ENCODE peak calls at places on chromosomes 13 and 19, in seven cellular contexts. Z is HCT116, U is esophagus squamous epithelium, P is IMR-90, I is A549, B is transverse colon, Y is K562. K is an unnamed sample.

GRCh38 chr13:19781526-19781925 is 1.2 kb downstream of the PSPC1 start:
- DNase-seq in Z (no peak), U (no peak), P (no peak), I (peak), B (no peak), Y (no peak), K (peak)

GRCh38 chr13:52809310-52809769 is 39.1 kb downstream of the PCDH8 start:
- DNase-seq in Z (peak), U (no peak), P (peak), I (peak), B (peak), Y (peak), K (peak)

GRCh38 chr13:98842074-98842473 is 89.6 kb upstream of the SLC15A1 start:
- DNase-seq in Z (no peak), U (no peak), P (no peak), I (no peak), B (no peak), Y (no peak), K (no peak)

GRCh38 chr13:75139291-75139690 is 342.7 kb downstream of the TBC1D4 start:
- DNase-seq in Z (no peak), U (no peak), P (peak), I (no peak), B (no peak), Y (no peak), K (no peak)

GRCh38 chr19:19847781-19848180 is 17.9 kb upstream of the ZNF253 start:
- DNase-seq in Z (no peak), U (no peak), P (no peak), I (no peak), B (no peak), Y (no peak), K (no peak)

GRCh38 chr19:12777217-12778019 is 2.1 kb upstream of the HOOK2 start:
- DNase-seq in Z (no peak), U (no peak), P (peak), I (peak), B (peak), Y (peak), K (peak)

GRCh38 chr19:13002389-13002898 is 7.2 kb downstream of the NFIX start:
- DNase-seq in Z (no peak), U (no peak), P (no peak), I (no peak), B (no peak), Y (no peak), K (no peak)

GRCh38 chr13:95156208-95156607 is 145.0 kb downstream of the ABCC4 start:
- DNase-seq in Z (no peak), U (no peak), P (peak), I (peak), B (no peak), Y (no peak), K (peak)

GRCh38 chr13:99057310-99057975 is 79.6 kb upstream of the DOCK9 start:
- DNase-seq in Z (no peak), U (no peak), P (peak), I (peak), B (no peak), Y (no peak), K (peak)

GRCh38 chr13:89465366-89465765 is 1794.2 kb downstream of the SLITRK5 start:
- DNase-seq in Z (peak), U (no peak), P (no peak), I (no peak), B (no peak), Y (no peak), K (no peak)

GRCh38 chr13:98937911-98938381 is 39.9 kb downstream of the DOCK9 start:
- DNase-seq in Z (no peak), U (no peak), P (peak), I (no peak), B (no peak), Y (no peak), K (no peak)

GRCh38 chr19:17910776-17911360 is 21.9 kb upstream of the CCDC124 start:
- DNase-seq in Z (no peak), U (no peak), P (no peak), I (no peak), B (no peak), Y (no peak), K (peak)

GRCh38 chr13:106133025-106133424 is 402.4 kb downstream of the EFNB2 start:
- DNase-seq in Z (no peak), U (no peak), P (peak), I (no peak), B (no peak), Y (no peak), K (no peak)

GRCh38 chr19:47273313-47274070 is 1.2 kb upstream of the INAFM1 start:
- DNase-seq in Z (peak), U (peak), P (peak), I (peak), B (peak), Y (peak), K (peak)

GRCh38 chr19:29858000-29858596 is 46.3 kb downstream of the CCNE1 start:
- DNase-seq in Z (no peak), U (no peak), P (no peak), I (peak), B (peak), Y (peak), K (peak)

GRCh38 chr19:35269425-35270117 is 809 bp downstream of the USF2 start:
- DNase-seq in Z (peak), U (no peak), P (peak), I (peak), B (peak), Y (peak), K (peak)
- TF ChIP-seq POLR2A in Z (no peak), U (no peak), P (no peak), I (no peak), B (peak), Y (peak), K (no peak)

DNA sequence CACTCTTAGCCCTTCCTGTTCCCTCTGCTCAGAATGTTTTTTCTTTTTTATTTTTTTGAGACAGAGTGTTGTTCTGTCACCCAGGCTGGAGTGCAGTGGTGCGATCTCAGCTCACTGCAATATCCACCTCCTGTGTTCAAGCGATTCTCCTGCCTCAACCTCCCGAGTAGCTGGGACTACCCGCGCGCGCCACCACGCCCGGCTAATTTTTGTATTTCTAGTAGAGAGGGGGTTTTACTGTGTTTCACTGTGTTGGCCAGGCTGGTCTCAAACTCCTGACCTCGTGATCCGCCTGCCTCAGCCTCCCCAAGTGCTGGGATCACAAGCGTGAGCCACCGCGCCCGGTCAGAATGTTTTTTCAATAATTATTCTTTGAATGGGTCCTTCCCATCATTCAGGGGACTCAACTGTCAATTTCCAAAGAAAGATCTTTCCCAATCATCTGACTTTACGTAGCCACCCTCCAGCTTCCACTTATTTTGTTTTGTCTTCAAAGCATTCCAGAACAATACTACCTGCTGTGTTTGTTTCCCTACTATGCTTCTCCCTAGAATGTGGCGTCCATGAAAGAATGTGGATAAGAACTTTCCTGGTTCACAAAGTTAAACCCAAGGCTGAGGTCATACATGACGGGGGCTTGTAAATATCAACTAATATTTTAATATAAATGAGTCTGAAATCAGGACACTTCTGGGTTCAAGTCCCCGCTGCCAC is 1.2 kb downstream of the NDUFA7 start:
- DNase-seq in Z (no peak), U (no peak), P (no peak), I (no peak), B (no peak), Y (no peak), K (no peak)
- H3K4me3 ChIP-seq in Z (peak), U (peak), P (peak), I (peak), B (peak), Y (peak), K (peak)

DNA sequence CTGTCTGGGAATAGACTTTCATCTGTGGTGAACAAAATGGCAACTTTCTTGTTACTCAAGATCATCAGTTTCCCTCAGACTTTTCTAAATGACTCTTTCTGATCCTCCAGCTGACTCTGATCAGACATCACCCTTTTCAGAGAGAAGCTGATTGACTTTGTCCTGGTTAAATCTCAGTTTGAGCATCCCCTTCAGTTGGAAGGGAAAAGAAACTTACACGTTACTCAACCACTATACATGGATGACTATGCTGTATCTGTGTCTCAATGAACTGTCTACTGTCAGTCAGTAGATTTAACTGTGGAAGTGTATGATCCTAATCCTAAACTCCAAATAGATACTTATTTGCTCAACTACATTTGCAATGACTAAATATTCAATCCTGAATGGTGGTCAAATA is 118.5 kb downstream of the NALCN start:
- DNase-seq in Z (no peak), U (no peak), P (no peak), I (no peak), B (no peak), Y (no peak), K (no peak)
- TF ChIP-seq POLR2A in Z (no peak), U (no peak), P (no peak), I (no peak), B (no peak), Y (no peak), K (no peak)

DNA sequence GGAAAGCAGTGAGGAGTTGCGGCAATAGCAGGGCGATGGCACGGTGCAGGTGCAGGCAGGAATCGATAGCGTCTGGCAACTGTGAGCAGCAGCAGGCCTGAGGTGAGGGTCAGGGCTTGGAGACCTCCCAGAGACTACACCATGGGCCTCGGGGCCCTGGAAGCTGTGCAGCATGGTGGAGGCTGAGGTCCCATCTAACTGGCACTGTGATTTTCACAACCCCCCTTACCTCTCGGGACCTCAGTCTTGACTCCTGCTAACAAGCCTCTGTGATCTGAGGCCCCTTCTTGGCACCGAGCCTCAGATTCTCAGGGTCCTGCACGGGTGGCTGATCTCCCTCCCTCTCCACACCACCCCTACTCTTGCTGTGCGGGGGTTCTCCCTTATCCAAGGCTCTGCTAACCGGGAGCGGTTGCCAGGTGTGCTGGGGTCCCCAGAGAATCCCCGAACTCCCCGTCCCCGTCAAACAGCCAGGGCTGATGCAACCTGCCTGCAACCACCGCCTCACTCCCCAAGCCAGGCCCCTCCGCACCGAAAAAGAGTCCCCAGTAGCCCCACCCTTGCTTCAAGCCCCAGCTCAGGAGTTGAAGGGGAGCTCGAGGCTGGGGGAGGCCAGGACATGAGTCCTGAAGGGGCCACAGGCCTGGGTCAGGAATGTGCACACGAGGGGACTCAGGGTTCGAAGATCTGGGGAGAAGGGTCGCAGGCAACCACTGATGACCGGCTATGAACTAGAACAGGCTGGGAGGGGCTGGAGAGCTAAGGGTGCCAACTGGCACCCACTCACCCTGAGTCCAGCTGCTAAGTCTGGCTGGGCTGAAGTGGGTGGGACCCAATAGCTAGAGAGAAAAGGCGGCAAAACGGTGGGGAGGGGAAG is 4.8 kb upstream of the ATF5 start:
- DNase-seq in Z (no peak), U (no peak), P (no peak), I (no peak), B (peak), Y (peak), K (no peak)
- H3K4me3 ChIP-seq in Z (no peak), U (no peak), P (no peak), I (no peak), B (no peak), Y (no peak), K (no peak)

GRCh38 chr19:45584332-45585157 is at the start of gene OPA3:
- DNase-seq in Z (peak), U (peak), P (peak), I (peak), B (peak), Y (peak), K (peak)

GRCh38 chr19:45587873-45588272 is 3.3 kb upstream of the OPA3 start:
- DNase-seq in Z (no peak), U (no peak), P (no peak), I (peak), B (peak), Y (no peak), K (no peak)

GRCh38 chr19:45581576-45581975 is 3.0 kb downstream of the OPA3 start:
- DNase-seq in Z (no peak), U (no peak), P (no peak), I (peak), B (no peak), Y (no peak), K (no peak)

GRCh38 chr19:45589768-45590167 is 5.2 kb upstream of the OPA3 start:
- DNase-seq in Z (no peak), U (no peak), P (no peak), I (no peak), B (no peak), Y (no peak), K (no peak)

GRCh38 chr19:45585158-45585577 is 566 bp upstream of the OPA3 start:
- DNase-seq in Z (no peak), U (no peak), P (no peak), I (no peak), B (no peak), Y (no peak), K (no peak)
- TF ChIP-seq POLR2A in Z (no peak), U (no peak), P (no peak), I (no peak), B (no peak), Y (no peak), K (no peak)

DNA sequence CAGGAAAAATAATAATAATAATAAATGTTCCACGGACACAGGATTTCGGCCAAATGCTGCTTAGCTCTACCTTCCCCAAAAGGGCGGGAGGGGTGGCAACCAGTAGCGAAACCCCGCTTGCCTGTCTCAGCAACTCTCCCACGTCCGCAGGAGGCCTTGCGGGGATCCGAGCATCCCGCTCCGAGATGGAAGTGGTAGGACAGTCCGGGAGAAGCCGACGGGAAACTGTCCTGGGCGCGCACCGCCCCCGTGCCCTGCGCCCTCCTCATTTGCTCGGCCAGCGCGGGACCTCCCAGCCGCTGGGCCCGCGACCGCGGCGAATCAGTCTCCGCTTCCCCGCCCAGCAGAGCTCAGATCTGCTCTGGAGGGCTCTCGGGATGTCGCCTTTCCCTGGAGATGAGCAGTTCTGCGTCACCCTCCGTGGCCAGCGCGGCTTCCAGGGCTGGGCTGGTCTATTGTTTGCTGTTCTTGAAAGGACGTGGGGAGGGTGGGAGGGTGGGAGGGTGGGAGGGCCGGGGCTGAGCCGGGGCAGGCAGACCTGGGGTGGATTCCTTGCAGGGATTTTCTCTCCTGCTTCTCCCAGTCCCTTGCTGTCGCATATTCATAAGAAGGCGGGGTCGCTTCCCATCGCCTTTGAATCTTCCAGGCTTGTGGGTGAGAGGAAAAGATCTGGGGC is 48.8 kb upstream of the PABPC3 start:
- DNase-seq in Z (no peak), U (no peak), P (peak), I (no peak), B (no peak), Y (no peak), K (no peak)
- H3K4me3 ChIP-seq in Z (no peak), U (peak), P (peak), I (peak), B (peak), Y (no peak), K (no peak)

GRCh38 chr19:4399871-4400768 is at the start of gene SH3GL1:
- DNase-seq in Z (peak), U (peak), P (peak), I (peak), B (peak), Y (peak), K (peak)
- TF ChIP-seq POLR2A in Z (peak), U (no peak), P (peak), I (peak), B (peak), Y (no peak), K (peak)